ENCODE peak calls at places on chromosomes 5 and 9, in four cellular contexts. K is K562, Q is HepG2, U is SK-N-SH. Z is an unnamed sample.

GRCh38 chr5:142013734-142014495 is 1.1 kb upstream of the GNPDA1 start:
- DNase-seq in Q (peak; percentile 68), U (no peak), K (peak; percentile 43), Z (no peak)

GRCh38 chr5:112978836-112979235 is 2.2 kb downstream of the DCP2 start:
- DNase-seq in Q (no peak), U (no peak), K (no peak), Z (no peak)

GRCh38 chr5:41835625-41836024 is 34.6 kb downstream of the OXCT1 start:
- DNase-seq in Q (no peak), K (no peak), U (peak; percentile 9), Z (no peak)

GRCh38 chr9:38243993-38244392 is 148.5 kb upstream of the ALDH1B1 start:
- DNase-seq in Q (no peak), U (peak; percentile 25), K (no peak), Z (no peak)

GRCh38 chr5:6235726-6236125 is 142.6 kb downstream of the MED10 start:
- DNase-seq in U (no peak), Q (no peak), K (no peak), Z (no peak)

GRCh38 chr5:926416-927171 is 33.9 kb downstream of the TRIP13 start:
- DNase-seq in U (peak; percentile 54), Q (no peak), K (no peak), Z (no peak)

GRCh38 chr9:125332527-125332926 is 70.9 kb downstream of the GAPVD1 start:
- DNase-seq in Q (no peak), K (no peak), U (no peak), Z (no peak)

GRCh38 chr9:93254061-93254481 is 70.1 kb downstream of the WNK2 start:
- DNase-seq in U (no peak), Q (no peak), K (no peak), Z (no peak)

GRCh38 chr5:110916373-110917049 is 155.0 kb upstream of the TSLP start:
- DNase-seq in Q (no peak), K (no peak), U (no peak), Z (peak; percentile 2)

GRCh38 chr5:128836571-128836970 is 128.7 kb upstream of the SLC27A6 start:
- DNase-seq in K (no peak), Q (no peak), U (no peak), Z (no peak)

GRCh38 chr5:73254634-73255033 is 81.6 kb downstream of the TMEM174 start:
- DNase-seq in Q (no peak), U (no peak), K (no peak), Z (no peak)

GRCh38 chr5:132746592-132747063 is 598 bp upstream of the CCNI2 start:
- DNase-seq in U (no peak), K (no peak), Q (no peak), Z (peak; percentile 50)

GRCh38 chr9:95313010-95313498 is 4.5 kb downstream of the FANCC start:
- DNase-seq in K (no peak), Q (peak; percentile 75), U (peak; percentile 85), Z (no peak)

GRCh38 chr9:71368157-71368556 is 246.7 kb upstream of the TRPM3 start:
- DNase-seq in Q (no peak), U (no peak), K (no peak), Z (peak; percentile 39)

GRCh38 chr9:79572891-79573696 is 1.3 kb downstream of the TLE4 start:
- DNase-seq in U (peak; percentile 62), Q (no peak), K (peak; percentile 27), Z (no peak)

GRCh38 chr5:180314106-180314505 is 22.2 kb upstream of the MAPK9 start:
- DNase-seq in K (no peak), U (no peak), Q (no peak), Z (no peak)

GRCh38 chr9:19208653-19209052 is 21.8 kb upstream of the DENND4C start:
- DNase-seq in Q (no peak), K (no peak), U (no peak), Z (no peak)

GRCh38 chr9:125521462-125522327 is 185.3 kb downstream of the MAPKAP1 start:
- DNase-seq in U (no peak), Q (peak; percentile 35), K (no peak), Z (no peak)

GRCh38 chr5:55072668-55073067 is 29.8 kb upstream of the GZMA start:
- DNase-seq in K (no peak), Q (no peak), U (no peak), Z (no peak)

GRCh38 chr9:119020284-119020683 is 349.0 kb downstream of the BRINP1 start:
- DNase-seq in Q (no peak), U (no peak), K (no peak), Z (no peak)

DNA sequence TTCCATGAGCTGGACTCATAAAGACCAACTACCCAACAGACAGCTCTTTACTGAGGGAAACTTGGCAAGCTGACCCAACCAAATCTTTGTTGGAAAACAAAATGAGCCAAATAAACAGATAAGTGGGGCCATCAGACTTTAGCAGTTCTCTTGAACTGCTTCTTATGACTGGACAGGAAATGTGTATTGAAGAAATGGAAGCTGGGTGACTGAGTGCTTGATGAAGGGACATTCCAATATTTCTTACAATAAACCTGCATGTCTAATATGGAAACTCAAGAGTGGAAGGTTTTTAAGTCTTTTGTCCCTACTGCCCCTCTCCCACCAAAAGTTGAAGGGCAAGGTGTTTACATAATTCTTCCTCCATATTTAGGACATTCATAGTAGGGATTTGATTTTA is 218.8 kb upstream of the NR4A3 start:
- DNase-seq in Q (no peak), K (no peak), U (no peak), Z (no peak)
- TF ChIP-seq YY1 in Q (no peak), K (no peak), U (no peak), Z (no peak)

DNA sequence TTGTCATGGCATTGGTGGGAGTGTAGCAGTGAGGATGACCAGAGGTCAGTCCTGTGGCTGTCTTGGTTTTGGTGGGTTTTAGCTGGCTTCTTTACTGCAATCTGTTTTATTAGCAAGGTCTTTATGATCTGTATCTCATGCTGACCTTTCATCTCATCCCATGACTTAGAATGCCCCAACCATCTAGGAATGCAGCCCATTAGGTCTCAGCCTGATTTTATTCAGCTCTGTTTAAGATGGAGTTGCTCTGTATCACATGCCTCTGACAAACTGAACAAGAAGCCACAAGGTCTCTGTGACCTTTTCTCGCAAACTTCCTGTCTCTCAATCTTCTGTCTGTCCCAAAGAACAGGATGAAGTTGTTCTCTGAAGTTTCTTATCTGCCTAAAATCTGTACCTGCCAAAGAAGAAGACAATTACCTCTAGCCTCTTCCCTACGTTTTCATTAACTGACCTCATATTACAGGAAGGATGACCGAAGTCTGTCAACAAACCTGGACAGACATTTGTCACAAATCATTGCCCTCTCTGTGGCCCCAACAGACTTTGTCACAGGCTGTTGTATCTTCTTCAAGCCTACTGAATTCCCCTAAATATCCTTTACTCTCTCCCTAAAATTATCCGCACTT is 284.2 kb upstream of the SEMA6A start:
- DNase-seq in Q (peak; percentile 90), U (no peak), K (no peak), Z (no peak)
- H3K4me1 ChIP-seq in Q (peaks cover 66% of the 10 kb centered on the region), U (no peaks in the 10 kb centered on the region), K (no peaks in the 10 kb centered on the region), Z (no peaks in the 10 kb centered on the region)

GRCh38 chr5:39486361-39486760 is 61.6 kb upstream of the DAB2 start:
- DNase-seq in K (no peak), U (no peak), Q (no peak), Z (no peak)

GRCh38 chr5:39494099-39494498 is 69.3 kb upstream of the DAB2 start:
- DNase-seq in Q (no peak), K (no peak), U (no peak), Z (no peak)

GRCh38 chr5:39485075-39485474 is 60.3 kb upstream of the DAB2 start:
- DNase-seq in K (no peak), U (no peak), Q (no peak), Z (no peak)

GRCh38 chr5:39491210-39491609 is 66.4 kb upstream of the DAB2 start:
- DNase-seq in K (no peak), Q (no peak), U (no peak), Z (no peak)

GRCh38 chr5:39489263-39489662 is 64.5 kb upstream of the DAB2 start:
- DNase-seq in Q (no peak), U (no peak), K (no peak), Z (no peak)
- H3K9ac ChIP-seq in Q (no peak overlapping the region), U (no peak overlapping the region), K (no peak overlapping the region), Z (no peak overlapping the region)

GRCh38 chr5:9716838-9717281 is 86.7 kb upstream of the TAS2R1 start:
- DNase-seq in U (no peak), Q (no peak), K (no peak), Z (no peak)
- TF ChIP-seq YY1 in U (no peak), Q (no peak), K (no peak), Z (no peak)

DNA sequence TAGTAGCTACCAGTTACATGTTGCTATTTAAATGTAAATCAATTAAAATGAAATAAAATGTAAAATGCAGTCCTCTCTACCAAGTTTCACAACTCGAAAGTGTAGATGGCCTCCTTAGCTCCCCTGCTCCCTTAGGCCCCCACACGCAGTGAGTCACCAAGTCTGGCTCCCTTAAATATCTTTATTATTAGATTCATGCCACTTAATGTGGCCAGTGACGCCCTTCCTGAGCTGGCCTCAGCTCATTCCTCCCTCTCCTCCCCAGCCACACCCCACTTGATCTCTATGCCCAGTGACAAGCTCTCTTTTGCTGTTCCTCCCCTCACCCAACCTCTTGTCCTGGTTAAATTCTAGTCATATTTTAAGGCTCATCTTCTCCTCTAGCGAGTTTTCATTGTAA is 88.5 kb upstream of the DNAH5 start:
- DNase-seq in Q (no peak), K (no peak), U (no peak), Z (no peak)
- H3K4me1 ChIP-seq in Q (peaks cover 28% of the 10 kb centered on the region), K (no peaks in the 10 kb centered on the region), U (peaks cover 36% of the 10 kb centered on the region), Z (peaks cover 7% of the 10 kb centered on the region)